ENCODE peak calls at places on chromosomes 6 and 20, in seven cellular contexts. P, H, I, U, N, A and X are unnamed samples.
A peak's percentile ranks its signal among the peaks of the same experiment; 100 is the strongest.

GRCh38 chr6:111750753-111751684 is 122.2 kb downstream of the FYN start:
- DNase-seq in H (no peak), P (no peak), U (no peak), A (peak; percentile 42), N (no peak), I (no peak), X (peak; percentile 75)

GRCh38 chr6:73382462-73383113 is 12.0 kb upstream of the DDX43 start:
- DNase-seq in U (peak; percentile 45), H (no peak), N (no peak), A (no peak), I (no peak), P (no peak), X (no peak)

GRCh38 chr6:23212398-23212797 is 643.0 kb downstream of the HDGFL1 start:
- DNase-seq in N (no peak), U (no peak), A (no peak), I (no peak), P (no peak), H (no peak), X (no peak)

GRCh38 chr6:137283940-137284910 is 65.0 kb upstream of the IFNGR1 start:
- DNase-seq in U (no peak), N (no peak), P (no peak), H (no peak), I (no peak), A (no peak), X (no peak)

GRCh38 chr6:74863968-74864367 is 341.9 kb downstream of the COL12A1 start:
- DNase-seq in U (no peak), H (no peak), I (no peak), N (no peak), A (no peak), P (no peak), X (no peak)

GRCh38 chr6:131061041-131061770 is 1.8 kb downstream of the EPB41L2 start:
- DNase-seq in U (no peak), I (no peak), P (no peak), N (peak; percentile 11), H (no peak), A (peak; percentile 66), X (peak; percentile 4)

GRCh38 chr6:45438849-45439406 is 61.2 kb upstream of the SUPT3H start:
- DNase-seq in A (peak; percentile 91), N (no peak), U (peak; percentile 81), H (no peak), I (no peak), P (no peak), X (no peak)

GRCh38 chr6:20092071-20092566 is 120.2 kb downstream of the MBOAT1 start:
- DNase-seq in N (peak; percentile 46), H (no peak), I (no peak), U (peak; percentile 41), P (peak; percentile 10), A (peak; percentile 67), X (no peak)

GRCh38 chr20:54668271-54669053 is 193.1 kb downstream of the DOK5 start:
- DNase-seq in U (no peak), N (peak; percentile 62), I (no peak), H (peak; percentile 25), A (peak; percentile 34), P (peak; percentile 46), X (peak; percentile 39)

GRCh38 chr20:17943343-17943742 is 25.3 kb downstream of the SNX5 start:
- DNase-seq in A (no peak), I (no peak), N (no peak), H (no peak), P (no peak), U (no peak), X (no peak)

GRCh38 chr6:119858901-119859300 is 509.3 kb upstream of the MAN1A1 start:
- DNase-seq in U (no peak), P (no peak), I (no peak), A (peak; percentile 7), H (no peak), N (no peak), X (no peak)

GRCh38 chr6:151806757-151807512 is 547 bp upstream of the ESR1 start:
- DNase-seq in N (peak; percentile 5), I (no peak), H (no peak), A (peak; percentile 88), U (no peak), P (peak; percentile 29), X (peak; percentile 12)

GRCh38 chr6:20699402-20699801 is 165.1 kb downstream of the CDKAL1 start:
- DNase-seq in H (no peak), A (no peak), N (no peak), I (no peak), U (no peak), P (no peak), X (no peak)

GRCh38 chr20:20457392-20458126 is 89.7 kb downstream of the INSM1 start:
- DNase-seq in H (no peak), P (no peak), I (no peak), U (peak; percentile 22), N (no peak), A (peak; percentile 19), X (no peak)

GRCh38 chr20:59015411-59015810 is 3.8 kb upstream of the TUBB1 start:
- DNase-seq in I (no peak), H (no peak), N (no peak), U (no peak), P (no peak), A (no peak), X (no peak)

GRCh38 chr20:59018817-59019216 is 412 bp upstream of the TUBB1 start:
- DNase-seq in U (no peak), A (no peak), N (no peak), I (no peak), H (no peak), P (no peak), X (no peak)

GRCh38 chr20:59017493-59018231 is 1.6 kb upstream of the TUBB1 start:
- DNase-seq in N (no peak), H (no peak), P (no peak), A (no peak), U (no peak), I (no peak), X (no peak)

GRCh38 chr20:59015812-59016711 is 3.2 kb upstream of the TUBB1 start:
- DNase-seq in U (no peak), I (no peak), H (no peak), P (no peak), A (no peak), N (no peak), X (no peak)

GRCh38 chr20:59016795-59017492 is 2.3 kb upstream of the TUBB1 start:
- DNase-seq in U (no peak), P (no peak), H (no peak), A (no peak), N (no peak), I (no peak), X (peak; percentile 49)
- TF ChIP-seq CTCF in U (no peak), P (no peak), H (no peak), A (no peak), N (no peak), I (no peak), X (no peak)

DNA sequence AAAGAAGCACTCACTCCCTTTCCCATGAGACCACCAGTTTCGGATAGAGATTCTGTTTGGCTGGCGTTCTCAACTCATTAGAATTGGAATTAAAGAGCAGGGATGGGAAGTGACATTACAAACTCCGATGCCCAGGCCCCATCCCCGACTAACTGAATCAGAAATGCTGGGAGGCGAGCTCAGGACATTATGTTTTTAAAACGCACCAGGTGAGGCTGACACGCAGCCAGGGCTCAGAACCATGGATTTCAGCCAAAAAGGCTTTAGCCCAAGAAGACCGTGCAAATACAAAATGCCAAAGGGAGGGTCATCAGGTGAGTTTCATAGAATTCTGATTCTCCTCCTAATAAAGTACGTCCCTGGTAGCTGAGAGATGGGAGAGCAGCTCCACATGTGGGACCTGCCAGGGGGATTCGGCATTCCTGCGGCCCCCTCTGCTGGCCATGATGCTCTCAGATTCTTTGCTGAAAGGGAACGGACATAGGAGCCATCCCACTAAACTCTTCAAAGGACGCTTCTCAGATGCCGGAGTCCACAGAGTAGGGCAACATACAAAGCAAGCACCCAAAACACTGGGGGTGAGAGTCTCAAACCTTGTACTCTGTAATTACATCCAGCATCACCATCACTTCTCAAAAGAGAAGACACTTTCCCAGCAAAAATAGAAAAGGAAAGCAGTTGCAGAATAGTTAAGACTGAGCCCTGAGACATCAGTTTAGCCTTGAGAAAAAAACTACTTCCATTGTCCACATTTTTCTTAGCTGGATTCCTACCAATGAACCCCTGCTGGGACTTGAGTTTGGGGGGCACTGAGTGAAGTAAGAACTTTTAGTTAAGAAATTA is 205.2 kb downstream of the BMP7 start:
- DNase-seq in H (peak; percentile 68), A (no peak), U (no peak), I (no peak), N (peak; percentile 67), P (peak; percentile 76), X (peak; percentile 14)
- TF ChIP-seq CTCF in H (peak; percentile 70), A (no peak), U (peak; percentile 58), I (no peak), N (peak; percentile 69), P (peak; percentile 73), X (no peak)

GRCh38 chr6:168353041-168353440 is 33.5 kb upstream of the DACT2 start:
- DNase-seq in I (no peak), H (no peak), A (no peak), P (no peak), N (no peak), U (no peak), X (no peak)

GRCh38 chr6:168354338-168354737 is 34.8 kb upstream of the DACT2 start:
- DNase-seq in U (no peak), N (no peak), P (no peak), H (no peak), I (no peak), A (no peak), X (no peak)

GRCh38 chr6:168361766-168362165 is 42.2 kb upstream of the DACT2 start:
- DNase-seq in I (no peak), H (no peak), A (no peak), N (no peak), P (no peak), U (no peak), X (no peak)

GRCh38 chr6:168359794-168360193 is 40.2 kb upstream of the DACT2 start:
- DNase-seq in N (no peak), A (no peak), P (no peak), U (no peak), H (no peak), I (no peak), X (no peak)

GRCh38 chr6:168355716-168356522 is 36.3 kb upstream of the DACT2 start:
- DNase-seq in P (peak; percentile 77), N (peak; percentile 88), U (no peak), A (peak; percentile 50), I (no peak), H (peak; percentile 70), X (peak; percentile 53)
- TF ChIP-seq CTCF in P (peak; percentile 86), N (peak; percentile 85), U (peak; percentile 47), A (peak; percentile 72), I (peak; percentile 57), H (peak; percentile 86), X (peak; percentile 56)

DNA sequence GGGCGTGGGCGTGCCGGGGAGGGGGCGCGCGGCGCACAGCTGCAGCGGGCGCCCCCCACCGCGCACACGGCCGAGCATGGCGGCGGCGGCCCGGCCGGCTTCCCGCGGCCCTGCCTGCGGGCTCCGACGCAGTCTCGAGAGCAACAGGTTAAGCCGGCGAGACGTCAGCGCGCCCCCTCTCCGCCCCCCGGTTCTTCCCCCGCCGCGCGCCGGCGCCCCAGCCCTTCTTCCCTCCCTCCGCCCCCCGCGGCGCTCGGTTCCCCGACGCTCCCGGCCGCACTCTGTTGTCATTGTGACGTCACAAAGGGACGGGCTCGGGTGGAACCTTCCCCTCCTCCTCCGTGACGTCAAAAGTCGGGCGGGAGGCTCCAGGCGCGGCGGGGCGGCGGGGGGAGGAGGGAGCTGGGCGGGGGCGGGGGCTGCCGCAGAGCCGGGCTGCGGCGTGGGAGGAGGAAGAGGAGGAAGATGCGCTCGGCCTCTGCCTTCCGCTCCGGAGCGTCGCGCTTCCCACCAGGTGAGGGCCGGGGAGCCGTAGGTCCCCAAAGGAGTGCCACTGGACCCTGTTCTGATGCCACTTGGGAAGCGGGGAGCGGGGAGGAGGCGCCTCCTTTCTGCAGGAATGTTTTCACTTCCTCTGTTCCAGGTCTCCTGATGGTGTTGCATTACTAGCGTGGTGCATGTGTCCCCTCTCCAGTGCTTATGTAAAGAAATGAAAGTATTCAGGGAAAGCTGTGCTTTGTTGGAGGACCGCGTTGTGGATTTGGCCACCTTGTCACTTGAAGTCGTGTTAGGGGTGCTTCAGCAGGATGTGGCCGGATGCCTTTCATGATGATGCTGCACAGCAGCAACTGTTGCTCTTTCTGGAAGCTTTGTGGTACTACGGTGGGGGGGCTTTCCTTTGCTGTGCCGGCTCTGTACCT is 2.8 kb downstream of the JARID2 start:
- DNase-seq in U (peak; percentile 94), N (peak; percentile 99), P (peak; percentile 94), H (peak; percentile 86), A (peak; percentile 95), I (peak; percentile 98), X (peak; percentile 97)
- TF ChIP-seq CTCF in U (peak; percentile 62), N (peak; percentile 41), P (no peak), H (no peak), A (peak; percentile 25), I (no peak), X (no peak)